ENCODE peak calls at places on chromosome 10, in four cellular contexts. One of them, this sample, is unnamed.

GRCh38 chr10:119466655-119467054 is 75.9 kb downstream of the RGS10 start:
- DNase-seq in CD8-positive, alpha-beta T cell: no peak
- DNase-seq in GM12865: peak; percentile 41
- DNase-seq in mammary epithelial cell: peak; percentile 55
- DNase-seq in this sample: no peak

GRCh38 chr10:10872035-10872673 is 145.5 kb upstream of the CELF2 start:
- DNase-seq in CD8-positive, alpha-beta T cell: no peak
- DNase-seq in GM12865: no peak
- DNase-seq in mammary epithelial cell: peak; percentile 11
- DNase-seq in this sample: no peak

GRCh38 chr10:30980951-30981616 is 50.6 kb downstream of the ZNF438 start:
- DNase-seq in CD8-positive, alpha-beta T cell: no peak
- DNase-seq in GM12865: no peak
- DNase-seq in mammary epithelial cell: peak; percentile 71
- DNase-seq in this sample: no peak

GRCh38 chr10:80945267-80945880 is 407.7 kb downstream of the SH2D4B start:
- DNase-seq in CD8-positive, alpha-beta T cell: no peak
- DNase-seq in GM12865: peak; percentile 61
- DNase-seq in mammary epithelial cell: no peak
- DNase-seq in this sample: no peak

GRCh38 chr10:3068968-3069737 is 1.8 kb downstream of the PFKP start:
- DNase-seq in CD8-positive, alpha-beta T cell: no peak
- DNase-seq in GM12865: peak; percentile 41
- DNase-seq in mammary epithelial cell: no peak
- DNase-seq in this sample: no peak

GRCh38 chr10:92757066-92757716 is 67.4 kb downstream of the HHEX start:
- DNase-seq in CD8-positive, alpha-beta T cell: no peak
- DNase-seq in GM12865: peak; percentile 93
- DNase-seq in mammary epithelial cell: peak; percentile 31
- DNase-seq in this sample: peak; percentile 81

GRCh38 chr10:44071479-44071878 is 313.4 kb downstream of the CXCL12 start:
- DNase-seq in CD8-positive, alpha-beta T cell: no peak
- DNase-seq in GM12865: no peak
- DNase-seq in mammary epithelial cell: no peak
- DNase-seq in this sample: no peak

GRCh38 chr10:117544729-117545140 is 2.2 kb downstream of the EMX2 start:
- DNase-seq in CD8-positive, alpha-beta T cell: no peak
- DNase-seq in GM12865: no peak
- DNase-seq in mammary epithelial cell: no peak
- DNase-seq in this sample: no peak

GRCh38 chr10:42594246-42594650 is 44.1 kb downstream of the ZNF33B start:
- DNase-seq in CD8-positive, alpha-beta T cell: no peak
- DNase-seq in GM12865: no peak
- DNase-seq in mammary epithelial cell: peak; percentile 48
- DNase-seq in this sample: no peak

GRCh38 chr10:82850166-82850565 is 975.2 kb downstream of the NRG3 start:
- DNase-seq in CD8-positive, alpha-beta T cell: no peak
- DNase-seq in GM12865: no peak
- DNase-seq in mammary epithelial cell: no peak
- DNase-seq in this sample: no peak

GRCh38 chr10:46542567-46543323 is 13.7 kb downstream of the GPRIN2 start:
- DNase-seq in CD8-positive, alpha-beta T cell: no peak
- DNase-seq in GM12865: no peak
- DNase-seq in mammary epithelial cell: no peak
- DNase-seq in this sample: no peak

GRCh38 chr10:5534051-5534821 is 9.5 kb downstream of the CALML3 start:
- DNase-seq in CD8-positive, alpha-beta T cell: no peak
- DNase-seq in GM12865: no peak
- DNase-seq in mammary epithelial cell: peak; percentile 97
- DNase-seq in this sample: no peak

GRCh38 chr10:5464521-5464920 is 34.8 kb downstream of the CALML5 start:
- DNase-seq in CD8-positive, alpha-beta T cell: no peak
- DNase-seq in GM12865: no peak
- DNase-seq in mammary epithelial cell: no peak
- DNase-seq in this sample: no peak

GRCh38 chr10:99733366-99733765 is 1.3 kb downstream of the CUTC start:
- DNase-seq in CD8-positive, alpha-beta T cell: no peak
- DNase-seq in GM12865: peak; percentile 5
- DNase-seq in mammary epithelial cell: no peak
- DNase-seq in this sample: no peak

GRCh38 chr10:83764681-83765080 is 374.6 kb upstream of the GHITM start:
- DNase-seq in CD8-positive, alpha-beta T cell: no peak
- DNase-seq in GM12865: no peak
- DNase-seq in mammary epithelial cell: peak; percentile 0
- DNase-seq in this sample: no peak

GRCh38 chr10:3986407-3987141 is 201.6 kb upstream of the KLF6 start:
- DNase-seq in CD8-positive, alpha-beta T cell: no peak
- DNase-seq in GM12865: no peak
- DNase-seq in mammary epithelial cell: no peak
- DNase-seq in this sample: no peak

GRCh38 chr10:96441126-96441905 is 72.4 kb downstream of the TLL2 start:
- DNase-seq in CD8-positive, alpha-beta T cell: no peak
- DNase-seq in GM12865: no peak
- DNase-seq in mammary epithelial cell: no peak
- DNase-seq in this sample: no peak

GRCh38 chr10:30437039-30437781 is 3.2 kb downstream of the MAP3K8 start:
- DNase-seq in CD8-positive, alpha-beta T cell: no peak
- DNase-seq in GM12865: peak; percentile 61
- DNase-seq in mammary epithelial cell: no peak
- DNase-seq in this sample: no peak

GRCh38 chr10:123007558-123008378 is 827 bp downstream of the IKZF5 start:
- DNase-seq in CD8-positive, alpha-beta T cell: peak; percentile 27
- DNase-seq in GM12865: peak; percentile 79
- DNase-seq in mammary epithelial cell: peak; percentile 69
- DNase-seq in this sample: peak; percentile 49

GRCh38 chr10:29669149-29669548 is 34.4 kb upstream of the SVIL start:
- DNase-seq in CD8-positive, alpha-beta T cell: no peak
- DNase-seq in GM12865: no peak
- DNase-seq in mammary epithelial cell: peak; percentile 38
- DNase-seq in this sample: no peak

GRCh38 chr10:48364659-48365405 is 58.4 kb downstream of the MAPK8 start:
- DNase-seq in CD8-positive, alpha-beta T cell: no peak
- DNase-seq in GM12865: no peak
- DNase-seq in mammary epithelial cell: peak; percentile 50
- DNase-seq in this sample: no peak

GRCh38 chr10:115947104-115947503 is 325.9 kb downstream of the GFRA1 start:
- DNase-seq in CD8-positive, alpha-beta T cell: no peak
- DNase-seq in GM12865: no peak
- DNase-seq in mammary epithelial cell: no peak
- DNase-seq in this sample: no peak

GRCh38 chr10:115949282-115949844 is 323.6 kb downstream of the GFRA1 start:
- DNase-seq in CD8-positive, alpha-beta T cell: no peak
- DNase-seq in GM12865: no peak
- DNase-seq in mammary epithelial cell: no peak
- DNase-seq in this sample: no peak

GRCh38 chr10:115950320-115950719 is 322.7 kb downstream of the GFRA1 start:
- DNase-seq in CD8-positive, alpha-beta T cell: no peak
- DNase-seq in GM12865: no peak
- DNase-seq in mammary epithelial cell: no peak
- DNase-seq in this sample: no peak

GRCh38 chr10:115945696-115946445 is 327.1 kb downstream of the GFRA1 start:
- DNase-seq in CD8-positive, alpha-beta T cell: no peak
- DNase-seq in GM12865: no peak
- DNase-seq in mammary epithelial cell: no peak
- DNase-seq in this sample: no peak

DNA sequence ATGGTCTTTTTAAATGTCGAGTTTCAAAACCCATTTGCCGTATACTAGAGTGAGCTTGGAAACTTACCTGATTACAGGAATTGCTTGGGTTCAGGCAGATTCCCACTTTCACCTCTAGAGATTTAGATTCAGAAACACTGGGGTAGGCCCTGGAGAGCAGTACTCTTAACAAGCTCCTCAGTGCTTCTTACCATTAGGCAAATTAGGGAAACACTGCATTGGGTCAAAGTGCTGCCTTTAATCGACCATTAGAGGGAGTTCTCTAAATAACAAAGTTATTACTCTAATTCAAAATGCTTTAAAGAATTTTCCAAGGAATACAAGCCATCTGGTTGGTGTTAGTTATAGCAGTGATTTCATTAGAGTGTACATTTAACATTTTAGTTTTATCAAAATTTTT is 324.6 kb downstream of the GFRA1 start:
- DNase-seq in CD8-positive, alpha-beta T cell: no peak
- DNase-seq in GM12865: peak; percentile 7
- DNase-seq in mammary epithelial cell: no peak
- DNase-seq in this sample: no peak
- TF ChIP-seq CTCF in CD8-positive, alpha-beta T cell: no peak
- TF ChIP-seq CTCF in GM12865: peak; percentile 1
- TF ChIP-seq CTCF in mammary epithelial cell: no peak
- TF ChIP-seq CTCF in this sample: no peak

DNA sequence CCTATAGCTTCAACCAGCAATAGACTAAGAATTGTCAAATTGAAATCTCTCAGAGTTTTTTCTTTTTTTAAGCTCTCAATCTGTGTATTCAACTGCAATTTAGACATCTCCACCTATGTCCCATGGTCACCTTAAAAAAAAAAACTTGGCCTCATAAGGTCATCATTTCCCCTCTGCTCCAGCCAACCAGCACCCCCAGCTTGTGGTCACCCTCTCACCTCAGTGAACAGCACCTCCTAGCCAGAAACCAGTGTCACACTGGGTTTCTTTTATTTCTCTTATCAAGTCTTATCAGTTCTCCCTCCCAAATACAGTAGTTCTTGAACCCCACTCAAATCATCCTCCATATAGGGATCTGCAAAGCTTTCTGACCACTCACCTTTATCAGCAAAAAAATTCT is 4.0 kb downstream of the ITGB1 start:
- DNase-seq in CD8-positive, alpha-beta T cell: no peak
- DNase-seq in GM12865: peak; percentile 77
- DNase-seq in mammary epithelial cell: no peak
- DNase-seq in this sample: no peak
- H3K4me3 ChIP-seq in CD8-positive, alpha-beta T cell: no peak overlapping the region
- H3K4me3 ChIP-seq in GM12865: peak overlapping the region; percentile 85
- H3K4me3 ChIP-seq in mammary epithelial cell: peak overlapping the region; percentile 95
- H3K4me3 ChIP-seq in this sample: no peak overlapping the region

GRCh38 chr10:132407846-132408278 is 10.9 kb downstream of the PWWP2B start:
- DNase-seq in CD8-positive, alpha-beta T cell: no peak
- DNase-seq in GM12865: no peak
- DNase-seq in mammary epithelial cell: peak; percentile 75
- DNase-seq in this sample: no peak
- TF ChIP-seq CTCF in CD8-positive, alpha-beta T cell: no peak
- TF ChIP-seq CTCF in GM12865: no peak
- TF ChIP-seq CTCF in mammary epithelial cell: no peak
- TF ChIP-seq CTCF in this sample: no peak

DNA sequence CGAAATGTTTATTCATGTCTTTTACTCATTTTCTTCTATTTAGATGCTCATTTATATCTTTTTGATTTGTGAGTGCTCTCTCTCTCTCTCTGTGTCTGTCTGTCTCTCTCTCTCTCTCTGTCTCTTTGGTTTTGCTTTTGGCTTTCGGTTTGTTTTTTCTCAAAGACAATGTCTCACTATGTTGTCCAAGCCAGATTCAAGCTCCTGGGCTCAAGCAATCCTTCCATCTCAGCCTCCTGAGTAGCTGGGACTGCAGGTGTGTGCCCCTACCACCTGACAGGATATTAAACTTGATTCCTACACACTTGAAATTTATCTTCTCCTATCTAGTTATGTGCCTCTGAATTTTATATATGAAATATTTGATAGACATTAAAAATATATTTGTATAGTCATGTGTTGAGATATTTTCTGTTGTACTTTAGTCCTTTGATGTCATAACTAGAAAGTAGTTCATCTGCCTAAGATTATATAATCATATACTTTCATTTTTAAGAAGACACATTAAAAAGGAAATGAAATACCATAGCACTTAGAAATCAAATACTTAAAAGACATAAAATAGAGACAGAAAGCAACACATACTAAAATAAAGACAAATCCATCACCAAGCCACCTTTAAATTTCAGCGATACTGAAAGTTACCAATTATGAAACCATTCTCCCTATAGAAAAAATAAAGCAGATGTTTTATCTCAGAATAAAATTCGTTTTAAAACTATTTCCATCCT is 68.1 kb upstream of the SFMBT2 start:
- DNase-seq in CD8-positive, alpha-beta T cell: no peak
- DNase-seq in GM12865: peak; percentile 65
- DNase-seq in mammary epithelial cell: no peak
- DNase-seq in this sample: no peak
- H3K4me3 ChIP-seq in CD8-positive, alpha-beta T cell: no peak overlapping the region
- H3K4me3 ChIP-seq in GM12865: peak overlapping the region; percentile 9
- H3K4me3 ChIP-seq in mammary epithelial cell: no peak overlapping the region
- H3K4me3 ChIP-seq in this sample: no peak overlapping the region

GRCh38 chr10:588246-589165 is 101.0 kb downstream of the DIP2C start:
- DNase-seq in CD8-positive, alpha-beta T cell: no peak
- DNase-seq in GM12865: no peak
- DNase-seq in mammary epithelial cell: no peak
- DNase-seq in this sample: no peak
- TF ChIP-seq CTCF in CD8-positive, alpha-beta T cell: no peak
- TF ChIP-seq CTCF in GM12865: no peak
- TF ChIP-seq CTCF in mammary epithelial cell: no peak
- TF ChIP-seq CTCF in this sample: no peak

GRCh38 chr10:90939125-90939524 is 18.2 kb upstream of the ANKRD1 start:
- DNase-seq in CD8-positive, alpha-beta T cell: no peak
- DNase-seq in GM12865: no peak
- DNase-seq in mammary epithelial cell: no peak
- DNase-seq in this sample: no peak
- H3K4me3 ChIP-seq in CD8-positive, alpha-beta T cell: no peak overlapping the region
- H3K4me3 ChIP-seq in GM12865: no peak overlapping the region
- H3K4me3 ChIP-seq in mammary epithelial cell: no peak overlapping the region
- H3K4me3 ChIP-seq in this sample: no peak overlapping the region

DNA sequence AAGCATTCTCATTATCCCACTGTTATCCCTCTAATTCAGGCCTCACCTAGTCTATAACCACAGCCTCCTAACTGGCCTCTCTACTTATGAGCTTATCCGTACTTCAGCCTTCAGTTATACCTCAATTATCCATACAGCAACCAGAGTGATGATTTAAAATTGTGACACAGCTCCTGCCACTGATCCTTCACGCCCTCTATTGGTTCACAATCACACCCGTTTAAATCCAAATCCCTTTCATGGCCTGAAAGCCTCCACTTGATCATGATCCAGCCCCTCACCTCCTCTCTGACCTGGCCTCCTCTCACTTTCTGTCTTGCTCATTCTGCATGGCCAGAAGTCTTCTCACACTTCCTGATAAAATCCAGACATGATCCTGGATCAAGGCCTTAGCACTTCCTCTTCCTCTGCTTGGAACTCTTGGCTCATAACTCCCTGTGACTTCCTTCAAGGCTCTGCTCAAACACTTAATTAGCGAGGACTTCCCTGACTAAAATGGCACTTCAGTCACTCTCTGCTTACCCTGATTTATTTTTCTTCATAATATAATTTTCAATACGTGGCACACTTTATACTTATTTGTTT is 19.0 kb upstream of the TMEM26 start:
- DNase-seq in CD8-positive, alpha-beta T cell: no peak
- DNase-seq in GM12865: no peak
- DNase-seq in mammary epithelial cell: no peak
- DNase-seq in this sample: no peak
- TF ChIP-seq CTCF in CD8-positive, alpha-beta T cell: no peak
- TF ChIP-seq CTCF in GM12865: no peak
- TF ChIP-seq CTCF in mammary epithelial cell: no peak
- TF ChIP-seq CTCF in this sample: no peak

GRCh38 chr10:34434119-34434594 is 380.9 kb downstream of the PARD3 start:
- DNase-seq in CD8-positive, alpha-beta T cell: no peak
- DNase-seq in GM12865: no peak
- DNase-seq in mammary epithelial cell: peak; percentile 28
- DNase-seq in this sample: no peak
- H3K4me3 ChIP-seq in CD8-positive, alpha-beta T cell: no peak overlapping the region
- H3K4me3 ChIP-seq in GM12865: no peak overlapping the region
- H3K4me3 ChIP-seq in mammary epithelial cell: no peak overlapping the region
- H3K4me3 ChIP-seq in this sample: no peak overlapping the region

GRCh38 chr10:17607603-17608332 is 9.4 kb downstream of the HACD1 start:
- DNase-seq in CD8-positive, alpha-beta T cell: no peak
- DNase-seq in GM12865: peak; percentile 58
- DNase-seq in mammary epithelial cell: peak; percentile 28
- DNase-seq in this sample: no peak
- TF ChIP-seq CTCF in CD8-positive, alpha-beta T cell: peak; percentile 97
- TF ChIP-seq CTCF in GM12865: peak; percentile 76
- TF ChIP-seq CTCF in mammary epithelial cell: peak; percentile 90
- TF ChIP-seq CTCF in this sample: peak; percentile 69